ENCODE peak calls at places on chromosomes 16 and 17, in ten cellular contexts. U is body of pancreas; D is A549; R is fibroblast of lung; F is SK-N-MC; G is uterus; S is mesenchymal stem cell; J is AG04450; A is naive thymus-derived CD4-positive, alpha-beta T cell; I is ascending aorta. N is an unnamed sample. For H3K9me3, the result is how much of the 10 kb centered on the place peaks cover.

GRCh38 chr17:78323821-78324390 is 36.0 kb downstream of the SOCS3 start:
- DNase-seq in A (no peak), G (no peak), R (no peak), S (peak), U (no peak), D (no peak), F (no peak), I (no peak), J (no peak), N (no peak)

GRCh38 chr17:20095366-20096080 is 86.4 kb downstream of the SPECC1 start:
- DNase-seq in U (peak), J (no peak), I (peak), A (no peak), F (no peak), G (peak), S (peak), D (peak), R (peak), N (no peak)

GRCh38 chr17:83193336-83194188 is 114.2 kb downstream of the METRNL start:
- DNase-seq in U (peak), J (no peak), R (peak), I (peak), S (no peak), D (no peak), G (peak), F (no peak), A (no peak), N (no peak)

GRCh38 chr17:33750943-33751701 is 458.0 kb upstream of the ASIC2 start:
- DNase-seq in R (peak), G (peak), A (peak), I (peak), J (peak), S (peak), F (peak), D (peak), U (peak), N (no peak)

GRCh38 chr16:1920727-1921155 is 2.5 kb upstream of the HS3ST6 start:
- DNase-seq in D (peak), U (peak), A (no peak), F (no peak), S (peak), I (no peak), J (no peak), R (no peak), G (no peak), N (no peak)

GRCh38 chr16:50831751-50832150 is 89.9 kb downstream of the CYLD start:
- DNase-seq in S (no peak), F (no peak), J (no peak), I (peak), G (no peak), U (no peak), D (no peak), A (no peak), R (no peak), N (peak)

GRCh38 chr17:27458524-27458908 is 2.3 kb downstream of the KSR1 start:
- DNase-seq in U (no peak), F (no peak), D (no peak), S (no peak), R (no peak), G (no peak), J (no peak), A (no peak), I (no peak), N (no peak)

GRCh38 chr17:68775338-68775737 is 174.2 kb upstream of the FAM20A start:
- DNase-seq in I (no peak), A (no peak), S (peak), F (no peak), U (no peak), G (no peak), R (no peak), D (no peak), J (no peak), N (no peak)

GRCh38 chr17:28916302-28916934 is 13.5 kb upstream of the DHRS13 start:
- DNase-seq in D (peak), G (peak), S (peak), J (no peak), R (peak), U (peak), F (no peak), I (no peak), A (peak), N (no peak)

DNA sequence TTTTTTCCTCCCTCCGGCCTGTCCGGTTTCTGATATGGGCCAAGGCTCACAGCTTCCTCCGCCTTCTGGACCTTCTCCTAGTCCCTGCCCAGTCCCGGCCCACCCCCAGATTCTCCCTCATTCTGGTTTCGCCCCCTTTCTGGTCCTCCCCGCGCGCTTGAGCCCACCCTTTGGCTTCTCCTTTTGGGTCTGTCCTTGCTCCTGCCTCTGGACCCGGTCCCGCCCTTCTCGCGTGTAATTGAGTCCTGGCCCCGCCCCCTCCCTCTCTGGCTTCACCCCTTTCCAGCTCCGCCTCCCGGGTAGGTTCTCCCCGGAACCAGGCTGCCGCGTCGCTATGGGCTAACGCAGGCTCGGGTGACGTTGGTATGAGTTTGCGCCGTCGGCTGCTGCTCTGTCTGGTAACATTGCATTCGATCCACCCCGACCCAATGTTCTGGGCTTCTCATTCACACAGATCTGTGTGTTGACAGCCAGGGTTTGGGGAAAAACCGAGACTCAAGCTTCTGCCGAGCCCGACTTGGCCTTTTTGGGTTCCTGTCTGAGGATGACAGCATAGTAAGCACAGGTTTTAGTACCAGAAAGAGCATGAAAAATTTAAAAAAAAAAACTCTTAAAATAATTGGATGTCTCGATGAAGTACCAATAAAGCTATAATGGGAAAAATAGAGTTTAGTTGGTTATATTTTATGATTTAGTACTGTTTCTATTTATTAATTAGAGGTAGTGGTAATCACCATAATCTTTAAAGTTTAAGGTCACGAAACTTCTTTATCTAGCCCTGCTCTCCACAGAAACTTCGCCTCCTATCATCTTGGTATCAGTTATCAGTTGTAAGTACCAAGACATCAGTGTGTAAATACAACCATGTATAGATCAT is 14.8 kb upstream of the EEF2K start:
- DNase-seq in R (peak), S (peak), U (peak), D (peak), J (peak), F (peak), I (peak), G (peak), A (peak), N (peak)
- H3K4me3 ChIP-seq in R (peak), S (peak), U (no peak), D (peak), J (peak), F (peak), I (peak), G (peak), A (peak), N (peak)

DNA sequence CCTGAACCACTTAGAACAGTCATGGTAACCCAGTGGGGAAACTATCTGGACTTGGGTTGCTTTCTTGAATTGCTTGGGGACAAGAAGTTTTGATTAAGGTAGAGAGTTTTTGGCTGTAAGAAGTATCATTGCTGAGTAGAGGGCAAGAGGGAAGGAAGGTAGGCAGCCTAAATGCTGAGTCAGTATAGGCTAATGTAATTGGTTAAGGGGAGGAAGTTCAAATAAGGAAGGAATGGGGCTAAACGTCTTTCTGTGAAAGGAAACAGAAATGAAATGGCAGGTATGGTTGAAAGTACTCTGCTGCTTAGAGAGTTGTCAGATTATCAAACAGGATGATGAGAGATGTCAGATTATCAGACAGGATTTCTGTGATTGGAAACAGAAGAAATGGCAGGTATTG is 20.3 kb downstream of the KPNB1 start:
- DNase-seq in G (no peak), A (no peak), J (no peak), R (no peak), S (no peak), U (no peak), F (no peak), I (no peak), D (no peak), N (no peak)
- H3K27ac ChIP-seq in G (no peak), A (no peak), J (no peak), R (no peak), S (no peak), U (no peak), F (no peak), I (no peak), D (peak), N (no peak)

GRCh38 chr16:35743101-35743692 is 2283.8 kb downstream of the TP53TG3F start:
- DNase-seq in U (no peak), I (no peak), R (no peak), F (no peak), D (no peak), A (no peak), J (no peak), S (no peak), G (no peak), N (peak)

GRCh38 chr16:35745191-35745590 is 2285.8 kb downstream of the TP53TG3F start:
- DNase-seq in S (no peak), I (peak), A (no peak), J (no peak), F (no peak), G (no peak), D (no peak), U (no peak), R (no peak), N (peak)

GRCh38 chr16:35744716-35745115 is 2285.3 kb downstream of the TP53TG3F start:
- DNase-seq in U (no peak), I (no peak), J (no peak), R (no peak), S (no peak), G (no peak), D (no peak), A (no peak), F (no peak), N (no peak)

GRCh38 chr16:35745821-35746248 is 2286.4 kb downstream of the TP53TG3F start:
- DNase-seq in D (no peak), G (no peak), J (no peak), R (no peak), A (no peak), U (no peak), S (no peak), I (peak), F (no peak), N (peak)

DNA sequence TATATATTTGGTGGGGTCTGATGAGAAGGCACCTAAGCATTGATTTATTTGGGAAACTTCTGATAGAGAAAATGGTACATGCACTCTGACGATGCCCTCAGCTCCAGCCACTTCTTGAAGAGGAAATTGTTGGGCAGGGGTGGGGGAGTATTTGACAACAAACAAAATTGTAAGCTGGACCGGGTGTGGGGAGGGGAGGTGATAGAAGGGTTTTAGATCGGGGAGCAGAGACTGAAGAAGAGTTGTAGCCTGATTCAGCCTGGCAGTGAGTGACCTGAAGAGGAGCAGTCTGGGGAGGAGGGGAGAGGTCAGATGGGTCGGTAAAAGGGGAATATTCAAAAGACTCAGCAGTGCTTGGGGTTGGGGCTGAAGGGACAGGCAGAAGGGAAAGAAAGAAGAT is 2284.7 kb downstream of the TP53TG3F start:
- DNase-seq in I (peak), R (no peak), J (no peak), G (no peak), U (no peak), A (no peak), D (no peak), S (no peak), F (no peak), N (no peak)
- H3K9me3 ChIP-seq in I (under half), R (under half), J (under half), G (under half), U (under half), A (under half), D (under half), S (under half), F (under half), N (under half)

DNA sequence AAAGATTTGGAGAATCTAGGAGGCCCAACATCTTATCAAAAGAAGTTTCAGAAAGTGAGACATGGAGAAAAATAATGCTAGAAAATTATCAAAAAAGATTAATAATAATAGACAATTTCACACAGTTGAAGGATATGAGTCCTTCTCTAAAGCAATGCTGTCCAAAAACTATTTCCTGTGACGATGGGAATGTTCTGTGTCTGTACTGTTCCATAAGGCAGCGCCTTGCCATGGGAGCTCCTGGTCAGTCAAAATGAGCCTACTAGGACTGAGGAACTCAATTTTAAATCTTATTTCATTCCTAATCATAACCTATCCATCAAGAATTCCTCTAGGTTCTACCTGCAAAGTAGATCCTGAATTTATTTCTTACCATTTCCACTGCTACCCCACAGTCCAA is 49.0 kb downstream of the CACNG1 start:
- DNase-seq in U (no peak), S (no peak), R (no peak), J (no peak), G (no peak), F (no peak), I (no peak), D (no peak), A (no peak), N (no peak)
- H3K4me3 ChIP-seq in U (no peak), S (no peak), R (no peak), J (no peak), G (no peak), F (no peak), I (no peak), D (no peak), A (no peak), N (no peak)

GRCh38 chr16:9115277-9115676 is 23.8 kb downstream of the HAPSTR1 start:
- DNase-seq in F (no peak), I (no peak), G (no peak), D (no peak), J (no peak), R (peak), A (no peak), S (no peak), U (no peak), N (no peak)
- H3K27ac ChIP-seq in F (no peak), I (no peak), G (no peak), D (peak), J (no peak), R (no peak), A (no peak), S (peak), U (no peak), N (no peak)

DNA sequence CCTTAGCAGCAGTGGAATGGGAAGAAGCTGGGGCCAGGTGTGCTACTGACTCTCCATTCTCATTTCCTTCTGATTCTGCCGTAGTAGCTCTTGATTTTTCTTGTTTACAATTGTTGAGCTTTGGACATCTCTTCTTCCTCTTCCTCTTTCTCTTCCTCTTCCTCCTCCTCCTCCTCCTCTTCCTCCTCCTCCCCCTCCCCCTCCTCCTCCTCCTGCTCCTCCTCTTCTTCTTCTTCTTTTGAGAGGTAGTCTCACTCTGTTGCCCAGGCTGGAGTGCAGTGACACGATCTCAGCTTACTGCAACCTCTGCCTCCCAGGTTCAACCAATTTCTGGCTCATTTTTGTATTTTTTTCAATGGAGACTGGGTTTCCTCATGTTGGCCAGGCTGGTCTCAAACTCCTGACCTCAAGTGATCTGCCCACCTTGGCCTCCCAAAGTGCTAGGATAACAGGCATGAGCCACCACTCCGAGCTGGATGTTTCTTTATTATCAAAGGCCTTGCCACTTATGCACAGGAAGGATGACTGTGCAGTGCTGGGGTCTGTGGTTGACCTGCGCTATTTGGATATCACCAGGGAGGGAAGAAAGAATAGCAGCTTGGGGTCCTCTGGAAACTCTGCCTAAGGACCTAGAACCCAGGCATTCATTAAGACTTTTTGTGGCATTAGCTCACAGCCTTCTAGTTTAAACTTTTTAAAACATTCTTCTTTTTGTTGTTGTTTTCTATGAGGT is 127.8 kb upstream of the KCNJ16 start:
- DNase-seq in A (no peak), R (peak), G (no peak), J (no peak), U (no peak), S (peak), I (no peak), D (no peak), F (no peak), N (no peak)
- H3K9me3 ChIP-seq in A (under half), R (under half), G (under half), J (under half), U (under half), S (under half), I (under half), D (under half), F (under half), N (under half)

GRCh38 chr17:79513805-79514535 is 96.9 kb downstream of the RBFOX3 start:
- DNase-seq in U (no peak), A (no peak), G (no peak), D (peak), F (no peak), S (no peak), I (no peak), R (no peak), J (no peak), N (no peak)
- H3K4me3 ChIP-seq in U (no peak), A (no peak), G (no peak), D (no peak), F (no peak), S (no peak), I (no peak), R (no peak), J (no peak), N (no peak)

DNA sequence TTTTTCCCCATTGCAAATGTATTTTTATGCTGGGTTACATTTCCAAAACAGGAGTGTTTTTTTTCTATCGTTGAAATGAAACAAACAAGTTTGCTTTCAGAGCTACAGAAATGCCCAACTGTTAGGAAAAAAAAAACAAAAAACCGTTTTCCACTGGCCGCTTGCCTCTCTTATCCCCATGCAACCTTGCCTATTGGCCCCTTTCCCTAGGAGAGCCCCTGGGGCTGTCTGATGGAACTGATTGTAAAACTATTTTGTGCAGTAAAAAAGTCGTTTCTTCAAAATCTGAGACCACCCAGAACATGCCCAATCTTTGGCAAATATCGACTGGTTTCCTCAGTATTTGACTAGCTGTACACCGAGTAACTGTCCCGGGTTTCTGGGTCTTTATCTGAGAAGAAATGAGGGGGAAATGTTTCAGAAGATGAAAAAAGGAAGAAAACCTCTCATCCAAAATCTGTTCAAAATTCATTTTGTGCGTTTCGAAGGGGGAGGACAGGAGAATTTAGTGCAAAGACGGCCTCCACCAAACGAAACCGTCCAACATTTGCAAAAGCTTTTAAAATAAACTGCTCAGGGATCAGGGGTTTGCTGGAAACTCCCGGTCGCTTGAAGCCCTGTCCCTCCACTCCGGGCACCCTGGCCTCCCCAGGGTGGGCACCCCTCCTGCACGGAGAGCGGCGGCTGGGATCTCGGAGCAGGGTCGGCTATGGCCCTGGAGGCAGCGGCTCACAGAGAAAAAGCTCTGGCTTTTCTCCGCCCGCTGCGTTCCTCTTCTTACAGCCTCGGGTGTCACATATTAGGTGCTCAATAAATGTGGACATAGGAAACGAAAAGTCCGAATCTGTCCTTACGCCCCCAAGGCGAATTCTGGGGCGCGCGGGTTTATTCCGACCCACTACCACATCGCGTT is 1.0 kb upstream of the GNAO1 start:
- DNase-seq in S (peak), U (no peak), R (no peak), I (no peak), A (no peak), J (no peak), D (no peak), F (no peak), G (peak), N (no peak)
- H3K27ac ChIP-seq in S (no peak), U (no peak), R (no peak), I (peak), A (no peak), J (no peak), D (peak), F (no peak), G (peak), N (peak)